ENCODE peak calls at places on chromosomes 16 and 17, in eight cellular contexts. T, C, S, L, N, G, B and X are unnamed samples.
A peak's percentile ranks its signal among the peaks of the same experiment; 100 is the strongest.

GRCh38 chr17:70084476-70084875 is 9.5 kb downstream of the KCNJ16 start:
- DNase-seq in S (no peak), G (peak; percentile 34), L (no peak), T (no peak), B (no peak), N (no peak), C (no peak), X (no peak)

GRCh38 chr17:77698903-77699615 is 259.4 kb upstream of the TNRC6C start:
- DNase-seq in C (no peak), L (no peak), G (no peak), T (no peak), B (no peak), N (no peak), S (no peak), X (no peak)

GRCh38 chr16:2817496-2818277 is 650 bp downstream of the PRSS21 start:
- DNase-seq in S (no peak), C (peak; percentile 38), B (no peak), T (no peak), N (no peak), L (no peak), G (no peak), X (no peak)

GRCh38 chr16:56327071-56327928 is 98.0 kb downstream of the AMFR start:
- DNase-seq in S (no peak), G (no peak), B (no peak), T (no peak), N (no peak), L (no peak), C (no peak), X (no peak)

GRCh38 chr17:27818311-27819170 is 18.2 kb upstream of the NOS2 start:
- DNase-seq in C (no peak), T (no peak), L (no peak), G (no peak), S (no peak), N (no peak), B (no peak), X (no peak)

GRCh38 chr17:68834328-68834836 is 120.8 kb downstream of the ABCA8 start:
- DNase-seq in L (no peak), T (no peak), G (no peak), C (no peak), N (no peak), B (no peak), S (no peak), X (no peak)

GRCh38 chr17:77098884-77099545 is 41.8 kb upstream of the SEC14L1 start:
- DNase-seq in C (no peak), N (peak; percentile 50), S (peak; percentile 77), B (peak; percentile 57), G (no peak), T (peak; percentile 57), L (peak; percentile 78), X (peak; percentile 74)

GRCh38 chr16:5595849-5596248 is 498.3 kb upstream of the EEF2KMT start:
- DNase-seq in B (no peak), G (no peak), C (no peak), N (no peak), S (no peak), L (no peak), T (no peak), X (no peak)

GRCh38 chr17:73091770-73092517 is 544 bp downstream of the SLC39A11 start:
- DNase-seq in N (no peak), L (no peak), T (peak; percentile 38), B (peak; percentile 33), S (peak; percentile 25), G (peak; percentile 44), C (no peak), X (no peak)

GRCh38 chr16:10077861-10078260 is 104.4 kb downstream of the GRIN2A start:
- DNase-seq in C (no peak), L (no peak), G (no peak), S (no peak), B (no peak), T (no peak), N (no peak), X (no peak)

GRCh38 chr16:65068151-65068740 is 53.6 kb downstream of the CDH11 start:
- DNase-seq in N (no peak), B (no peak), S (peak; percentile 43), L (no peak), T (no peak), C (no peak), G (no peak), X (no peak)

GRCh38 chr17:40103742-40104095 is 3.3 kb upstream of the NR1D1 start:
- DNase-seq in T (no peak), S (peak; percentile 13), G (no peak), C (no peak), N (no peak), B (no peak), L (no peak), X (no peak)

GRCh38 chr16:11674001-11674817 is 6.0 kb downstream of the SNN start:
- DNase-seq in B (no peak), C (no peak), L (no peak), S (no peak), T (no peak), N (no peak), G (no peak), X (peak; percentile 62)

GRCh38 chr16:11673091-11674000 is 5.1 kb downstream of the SNN start:
- DNase-seq in S (no peak), B (no peak), C (no peak), N (no peak), T (no peak), G (no peak), L (no peak), X (no peak)

GRCh38 chr16:11676799-11677198 is 8.5 kb downstream of the SNN start:
- DNase-seq in T (no peak), G (no peak), C (no peak), B (no peak), S (no peak), L (no peak), N (no peak), X (no peak)

GRCh38 chr16:11675561-11676511 is 7.6 kb downstream of the SNN start:
- DNase-seq in N (no peak), G (no peak), B (peak; percentile 84), C (no peak), S (no peak), T (peak; percentile 88), L (no peak), X (no peak)

DNA sequence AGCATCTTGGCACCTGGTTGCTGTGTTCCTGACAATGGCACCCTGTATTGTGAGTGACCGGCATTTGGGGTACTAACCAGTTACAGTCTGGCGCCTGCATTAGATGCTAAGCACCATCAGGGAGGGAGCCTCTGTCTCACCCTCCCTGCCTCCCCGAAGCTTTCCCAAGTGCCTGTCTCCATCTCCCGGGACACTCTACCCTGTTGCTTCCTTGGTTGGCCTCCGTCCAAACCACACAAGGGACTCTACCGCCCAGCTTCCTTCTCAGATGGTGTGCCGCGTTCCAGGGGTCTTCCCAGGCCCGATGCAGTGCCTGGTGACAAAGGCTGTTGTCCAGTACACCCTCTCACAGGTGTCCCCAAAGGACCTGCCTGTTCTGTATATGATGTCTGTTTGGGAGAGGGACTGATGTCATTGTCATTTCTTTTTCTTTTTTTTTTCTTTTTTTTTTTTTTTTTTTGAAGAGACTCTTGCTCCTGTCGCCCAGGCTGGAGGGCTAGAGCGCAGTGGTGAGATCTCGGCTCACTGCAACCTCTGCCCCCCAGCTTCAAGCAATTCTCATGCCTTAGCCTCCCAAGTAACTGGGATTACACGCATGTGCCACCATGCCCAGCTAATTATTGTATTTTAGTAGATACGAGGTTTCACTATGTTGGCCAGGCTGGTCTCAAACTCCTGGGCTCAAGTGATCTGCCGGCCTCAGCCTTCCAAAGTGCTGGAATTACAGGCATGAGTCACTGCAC is 6.7 kb downstream of the SNN start:
- DNase-seq in N (no peak), G (no peak), S (peak; percentile 31), L (no peak), T (no peak), C (no peak), B (no peak), X (peak; percentile 69)
- H3K4me1 ChIP-seq in N (peaks cover 13% of the 10 kb centered on the region), G (peaks cover 13% of the 10 kb centered on the region), S (peaks cover 9% of the 10 kb centered on the region), L (peaks cover 73% of the 10 kb centered on the region), T (peaks cover 54% of the 10 kb centered on the region), C (no peaks in the 10 kb centered on the region), B (peaks cover 98% of the 10 kb centered on the region), X (peaks cover 53% of the 10 kb centered on the region)

GRCh38 chr16:89983550-89983949 is 35.0 kb downstream of the DEF8 start:
- DNase-seq in S (no peak), C (no peak), T (no peak), N (no peak), G (no peak), L (no peak), B (no peak), X (no peak)

GRCh38 chr16:89984215-89984614 is 35.0 kb downstream of the DBNDD1 start:
- DNase-seq in G (no peak), C (no peak), N (no peak), B (no peak), L (no peak), S (no peak), T (no peak), X (no peak)

GRCh38 chr16:89985219-89985618 is 34.0 kb downstream of the DBNDD1 start:
- DNase-seq in L (no peak), C (no peak), B (no peak), T (no peak), N (no peak), G (no peak), S (no peak), X (no peak)

GRCh38 chr16:89982318-89982717 is 33.8 kb downstream of the DEF8 start:
- DNase-seq in B (no peak), S (no peak), T (no peak), L (no peak), N (no peak), G (no peak), C (no peak), X (no peak)

GRCh38 chr16:89981414-89981813 is 32.9 kb downstream of the DEF8 start:
- DNase-seq in N (no peak), B (no peak), S (no peak), T (no peak), G (no peak), C (no peak), L (no peak), X (no peak)
- H3K36me3 ChIP-seq in N (no peaks in the 10 kb centered on the region), B (peaks cover 89% of the 10 kb centered on the region), S (no peaks in the 10 kb centered on the region), T (no peaks in the 10 kb centered on the region), G (peaks cover 36% of the 10 kb centered on the region), C (no peaks in the 10 kb centered on the region), L (peaks cover 72% of the 10 kb centered on the region), X (peaks cover 54% of the 10 kb centered on the region)

GRCh38 chr17:57533684-57534305 is 211.3 kb downstream of the CCDC182 start:
- DNase-seq in N (no peak), S (no peak), T (no peak), G (peak; percentile 59), C (no peak), B (no peak), L (no peak), X (no peak)
- H3K4me1 ChIP-seq in N (no peaks in the 10 kb centered on the region), S (no peaks in the 10 kb centered on the region), T (peaks cover 28% of the 10 kb centered on the region), G (peaks cover 53% of the 10 kb centered on the region), C (no peaks in the 10 kb centered on the region), B (peaks cover 47% of the 10 kb centered on the region), L (peaks cover 43% of the 10 kb centered on the region), X (no peaks in the 10 kb centered on the region)

DNA sequence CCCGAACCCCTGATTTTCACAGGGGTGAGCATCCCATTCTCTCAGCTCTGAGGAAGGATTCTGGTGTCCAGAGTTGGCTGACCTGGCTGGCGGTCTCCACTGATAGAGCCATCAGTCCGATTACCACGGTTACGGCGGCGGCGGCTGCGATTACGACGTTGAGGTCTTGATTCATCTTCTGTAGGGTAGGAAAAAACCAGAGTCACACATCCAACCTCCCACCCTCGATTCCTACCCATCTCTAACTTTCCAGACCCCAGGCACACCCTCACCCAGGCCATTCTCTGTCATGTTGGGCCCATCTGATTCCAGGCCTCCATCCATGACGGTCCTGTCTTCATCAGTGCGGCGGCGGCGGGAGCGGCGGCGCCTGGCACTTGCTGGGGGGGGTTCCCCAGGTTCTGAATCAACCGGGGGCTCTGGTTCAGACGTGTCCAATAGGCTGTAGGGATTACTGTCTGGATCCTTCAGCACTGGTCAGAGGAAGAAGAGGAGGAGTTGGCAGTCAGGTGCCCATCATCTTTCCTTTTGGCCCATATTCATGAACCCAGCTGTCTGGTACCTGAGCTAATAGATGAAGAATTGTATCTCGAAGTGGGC is 2.6 kb upstream of the SOX15 start:
- DNase-seq in L (no peak), N (no peak), S (no peak), C (no peak), T (no peak), B (no peak), G (no peak), X (no peak)
- H3K36me3 ChIP-seq in L (peaks cover 68% of the 10 kb centered on the region), N (no peaks in the 10 kb centered on the region), S (no peaks in the 10 kb centered on the region), C (peaks cover 11% of the 10 kb centered on the region), T (peaks cover 35% of the 10 kb centered on the region), B (peaks cover 89% of the 10 kb centered on the region), G (peaks cover 51% of the 10 kb centered on the region), X (peaks cover 67% of the 10 kb centered on the region)